ENCODE peak calls at places on chromosomes 2 and 18, in seven cellular contexts. C is cardiac muscle cell, G is prostate gland, S is hepatocyte, I is tibial nerve, J is coronary artery, H is astrocyte. B is an unnamed sample.

GRCh38 chr18:3452750-3453539 is 3.0 kb downstream of the TGIF1 start:
- DNase-seq in C (no peak), G (no peak), S (no peak), I (no peak), J (no peak), H (peak; percentile 25), B (peak; percentile 59)

GRCh38 chr2:206572725-206573124 is 69.6 kb upstream of the FAM237A start:
- DNase-seq in C (no peak), G (no peak), S (no peak), I (no peak), J (no peak), H (no peak), B (no peak)

GRCh38 chr18:79574938-79575525 is 104.6 kb upstream of the CTDP1 start:
- DNase-seq in C (no peak), G (no peak), S (no peak), I (peak; percentile 9), J (peak; percentile 70), H (no peak), B (peak; percentile 34)

GRCh38 chr18:60050821-60051220 is 151.0 kb downstream of the PMAIP1 start:
- DNase-seq in C (no peak), G (no peak), S (no peak), I (no peak), J (no peak), H (no peak), B (no peak)

GRCh38 chr2:71943238-71944182 is 204.2 kb downstream of the CYP26B1 start:
- DNase-seq in C (no peak), G (peak; percentile 2), S (no peak), I (no peak), J (peak; percentile 68), H (no peak), B (no peak)

GRCh38 chr2:241734467-241735208 is at the start of gene D2HGDH:
- DNase-seq in C (peak; percentile 95), G (peak; percentile 92), S (peak; percentile 97), I (peak; percentile 90), J (peak; percentile 91), H (peak; percentile 41), B (peak; percentile 98)

GRCh38 chr2:97664636-97664970 is 759 bp upstream of the ACTR1B start:
- DNase-seq in C (no peak), G (no peak), S (peak; percentile 44), I (no peak), J (no peak), H (no peak), B (no peak)

GRCh38 chr2:72815655-72816268 is 10.1 kb downstream of the EXOC6B start:
- DNase-seq in C (no peak), G (no peak), S (no peak), I (no peak), J (no peak), H (no peak), B (no peak)

GRCh38 chr2:230575640-230576324 is 136.9 kb upstream of the CAB39 start:
- DNase-seq in C (no peak), G (no peak), S (no peak), I (no peak), J (no peak), H (no peak), B (peak; percentile 43)

GRCh38 chr2:9965119-9965822 is 13.8 kb downstream of the GRHL1 start:
- DNase-seq in C (no peak), G (no peak), S (no peak), I (no peak), J (no peak), H (no peak), B (no peak)

GRCh38 chr2:228446732-228447131 is 265.2 kb upstream of the SPHKAP start:
- DNase-seq in C (no peak), G (no peak), S (no peak), I (no peak), J (no peak), H (peak; percentile 1), B (no peak)

GRCh38 chr2:236786786-236787185 is 217.2 kb downstream of the ACKR3 start:
- DNase-seq in C (no peak), G (no peak), S (no peak), I (no peak), J (no peak), H (no peak), B (no peak)

GRCh38 chr2:182615036-182615435 is 101.0 kb upstream of the DNAJC10 start:
- DNase-seq in C (no peak), G (no peak), S (no peak), I (no peak), J (no peak), H (no peak), B (no peak)

GRCh38 chr2:85802337-85803103 is 48.7 kb downstream of the ATOH8 start:
- DNase-seq in C (no peak), G (no peak), S (no peak), I (no peak), J (peak; percentile 40), H (no peak), B (no peak)

GRCh38 chr2:226767056-226767813 is 32.4 kb downstream of the IRS1 start:
- DNase-seq in C (peak; percentile 82), G (no peak), S (no peak), I (no peak), J (no peak), H (peak; percentile 33), B (no peak)

GRCh38 chr2:97747285-97747684 is 33.9 kb downstream of the ZAP70 start:
- DNase-seq in C (no peak), G (no peak), S (no peak), I (no peak), J (no peak), H (no peak), B (no peak)

GRCh38 chr18:12516049-12516677 is 108.4 kb downstream of the PRELID3A start:
- DNase-seq in C (no peak), G (no peak), S (no peak), I (no peak), J (no peak), H (no peak), B (no peak)

GRCh38 chr18:46010676-46011075 is 43.5 kb upstream of the EPG5 start:
- DNase-seq in C (no peak), G (no peak), S (no peak), I (no peak), J (no peak), H (no peak), B (no peak)

GRCh38 chr2:43458002-43458628 is 137.7 kb downstream of the THADA start:
- DNase-seq in C (no peak), G (no peak), S (no peak), I (no peak), J (no peak), H (peak; percentile 74), B (no peak)

GRCh38 chr2:218878941-218879761 is 1.5 kb upstream of the WNT10A start:
- DNase-seq in C (no peak), G (no peak), S (no peak), I (no peak), J (no peak), H (no peak), B (no peak)

GRCh38 chr18:25279556-25279955 is 72.4 kb downstream of the ZNF521 start:
- DNase-seq in C (no peak), G (no peak), S (no peak), I (no peak), J (no peak), H (peak; percentile 20), B (no peak)

GRCh38 chr18:32920796-32921787 is 148.3 kb upstream of the KLHL14 start:
- DNase-seq in C (no peak), G (no peak), S (peak; percentile 61), I (no peak), J (no peak), H (peak; percentile 97), B (no peak)

GRCh38 chr2:141109633-141110032 is 1021.2 kb downstream of the LRP1B start:
- DNase-seq in C (peak; percentile 74), G (no peak), S (peak; percentile 22), I (no peak), J (no peak), H (no peak), B (no peak)

GRCh38 chr2:89763254-89763580 is 1071.7 kb downstream of the RPIA start:
- DNase-seq in C (no peak), G (no peak), S (no peak), I (no peak), J (peak; percentile 72), H (no peak), B (peak; percentile 48)

GRCh38 chr2:130387804-130388203 is 31.9 kb downstream of the PTPN18 start:
- DNase-seq in C (no peak), G (no peak), S (no peak), I (no peak), J (no peak), H (no peak), B (no peak)

GRCh38 chr2:73823916-73824523 is 4.7 kb upstream of the STAMBP start:
- DNase-seq in C (peak; percentile 78), G (peak; percentile 43), S (peak; percentile 87), I (no peak), J (no peak), H (peak; percentile 70), B (no peak)

GRCh38 chr2:99819766-99820165 is 322.6 kb downstream of the AFF3 start:
- DNase-seq in C (no peak), G (no peak), S (no peak), I (no peak), J (no peak), H (peak; percentile 17), B (no peak)

GRCh38 chr18:77070627-77071026 is 62.0 kb downstream of the MBP start:
- DNase-seq in C (no peak), G (no peak), S (no peak), I (no peak), J (no peak), H (no peak), B (no peak)
- H3K27ac ChIP-seq in C (no peak overlapping the region), G (no peak overlapping the region), S (no peak overlapping the region), I (peak overlapping the region; percentile 62), J (peak overlapping the region; percentile 77), H (peak overlapping the region; percentile 91), B (no peak overlapping the region)

GRCh38 chr2:159744363-159744762 is 32.1 kb downstream of the MARCHF7 start:
- DNase-seq in C (peak; percentile 66), G (no peak), S (no peak), I (no peak), J (no peak), H (peak; percentile 62), B (no peak)
- H3K27ac ChIP-seq in C (peak overlapping the region; percentile 86), G (no peak overlapping the region), S (no peak overlapping the region), I (no peak overlapping the region), J (peak overlapping the region; percentile 68), H (peak overlapping the region; percentile 68), B (no peak overlapping the region)

GRCh38 chr2:46563110-46563731 is 83.9 kb downstream of the TMEM247 start:
- DNase-seq in C (no peak), G (no peak), S (no peak), I (no peak), J (no peak), H (no peak), B (no peak)
- H3K27ac ChIP-seq in C (peak overlapping the region; percentile 75), G (no peak overlapping the region), S (no peak overlapping the region), I (no peak overlapping the region), J (no peak overlapping the region), H (no peak overlapping the region), B (no peak overlapping the region)

DNA sequence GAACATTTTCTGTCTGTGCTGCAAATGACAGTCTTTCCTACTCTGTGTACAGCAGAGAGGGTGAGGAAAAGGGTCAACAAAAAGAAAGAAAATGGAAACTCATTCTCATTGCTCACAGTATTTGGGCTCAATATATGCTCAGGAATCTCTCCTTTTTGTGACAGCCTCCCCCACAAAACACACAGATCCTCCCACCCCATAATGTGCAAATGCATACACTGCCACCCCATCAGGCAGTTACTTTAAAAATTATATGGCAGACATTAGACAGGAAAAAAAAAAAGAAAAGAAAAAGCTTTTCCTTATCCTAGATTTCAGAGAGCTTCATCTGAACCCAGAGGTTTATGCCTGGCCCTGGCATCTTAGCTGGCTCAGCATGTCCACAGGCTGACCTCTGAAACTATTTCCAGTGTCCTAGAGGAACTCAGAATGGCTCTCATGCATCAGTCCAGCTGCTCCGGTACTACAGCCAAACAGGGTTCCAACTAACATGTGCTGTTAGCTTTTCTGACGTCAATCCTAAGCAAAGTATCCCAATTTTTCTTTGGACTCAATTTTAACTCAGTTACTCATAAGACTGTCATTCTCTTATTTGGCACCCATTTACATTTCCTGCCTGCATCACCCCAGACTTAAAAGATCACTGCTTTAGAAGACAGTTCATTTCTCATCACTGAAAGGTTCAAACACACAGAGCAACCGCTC is 105.9 kb downstream of the RBMS1 start:
- DNase-seq in C (peak; percentile 38), G (no peak), S (peak; percentile 42), I (peak; percentile 51), J (peak; percentile 91), H (peak; percentile 100), B (no peak)
- H3K27ac ChIP-seq in C (peak overlapping the region; percentile 46), G (no peak overlapping the region), S (peak overlapping the region; percentile 70), I (peak overlapping the region; percentile 52), J (peak overlapping the region; percentile 96), H (peak overlapping the region; percentile 81), B (peak overlapping the region; percentile 79)